ENCODE peak calls at places on chromosomes 16 and 17, in six cellular contexts. O is osteoblast, G is MM.1S, M is K562, V is SK-N-SH, P is GM23338. I is an unnamed sample.

GRCh38 chr16:50982808-50983207 is 168.3 kb downstream of the SALL1 start:
- DNase-seq in P (no peak), M (no peak), O (no peak), G (no peak), V (no peak), I (no peak)

GRCh38 chr16:69917739-69918138 is 33.4 kb upstream of the CLEC18A start:
- DNase-seq in O (peak; percentile 89), M (no peak), G (no peak), V (no peak), P (peak; percentile 86), I (peak; percentile 94)

GRCh38 chr16:71460246-71460645 is 1.8 kb downstream of the ZNF23 start:
- DNase-seq in G (no peak), O (no peak), V (no peak), M (no peak), P (no peak), I (peak; percentile 82)

GRCh38 chr16:66427451-66427860 is 361 bp downstream of the BEAN1 start:
- DNase-seq in O (no peak), G (no peak), V (no peak), P (peak; percentile 59), M (no peak), I (no peak)

GRCh38 chr16:7526736-7527135 is 194.1 kb downstream of the RBFOX1 start:
- DNase-seq in M (no peak), P (no peak), O (no peak), V (no peak), G (no peak), I (no peak)

GRCh38 chr16:14309001-14309886 is 238.1 kb downstream of the MRTFB start:
- DNase-seq in G (no peak), V (no peak), O (peak; percentile 75), M (no peak), P (peak; percentile 90), I (peak; percentile 31)

GRCh38 chr16:27712251-27712711 is 162.3 kb downstream of the KATNIP start:
- DNase-seq in O (no peak), M (no peak), P (no peak), V (no peak), G (no peak), I (no peak)

GRCh38 chr17:27756467-27757371 is 43.6 kb downstream of the NOS2 start:
- DNase-seq in P (peak; percentile 62), M (peak; percentile 47), G (peak; percentile 36), O (peak; percentile 80), V (peak; percentile 53), I (peak; percentile 48)

GRCh38 chr17:57085448-57086068 is 512 bp downstream of the AKAP1 start:
- DNase-seq in G (peak; percentile 53), O (peak; percentile 91), M (peak; percentile 83), P (peak; percentile 60), V (peak; percentile 89), I (peak; percentile 26)

GRCh38 chr17:72467841-72468653 is 347.2 kb downstream of the SOX9 start:
- DNase-seq in O (no peak), V (no peak), M (no peak), P (peak; percentile 50), G (no peak), I (peak; percentile 56)

GRCh38 chr17:48241131-48241591 is 133.6 kb downstream of the SNX11 start:
- DNase-seq in O (peak; percentile 43), M (peak; percentile 52), V (no peak), G (peak; percentile 78), P (no peak), I (peak; percentile 82)

GRCh38 chr16:23788653-23789052 is 33.8 kb downstream of the CHP2 start:
- DNase-seq in O (no peak), P (no peak), G (no peak), M (no peak), V (no peak), I (no peak)
- H3K27ac ChIP-seq in O (no peak overlapping the region), P (no peak overlapping the region), G (no peak overlapping the region), M (no peak overlapping the region), V (no peak overlapping the region), I (no peak overlapping the region)

GRCh38 chr16:86379505-86379846 is 130.9 kb upstream of the FOXF1 start:
- DNase-seq in G (no peak), V (no peak), P (no peak), O (peak; percentile 86), M (no peak), I (peak; percentile 73)
- H3K4me2 ChIP-seq in G (no peak overlapping the region), V (no peak overlapping the region), P (no peak overlapping the region), O (no peak overlapping the region), M (no peak overlapping the region), I (no peak overlapping the region)

DNA sequence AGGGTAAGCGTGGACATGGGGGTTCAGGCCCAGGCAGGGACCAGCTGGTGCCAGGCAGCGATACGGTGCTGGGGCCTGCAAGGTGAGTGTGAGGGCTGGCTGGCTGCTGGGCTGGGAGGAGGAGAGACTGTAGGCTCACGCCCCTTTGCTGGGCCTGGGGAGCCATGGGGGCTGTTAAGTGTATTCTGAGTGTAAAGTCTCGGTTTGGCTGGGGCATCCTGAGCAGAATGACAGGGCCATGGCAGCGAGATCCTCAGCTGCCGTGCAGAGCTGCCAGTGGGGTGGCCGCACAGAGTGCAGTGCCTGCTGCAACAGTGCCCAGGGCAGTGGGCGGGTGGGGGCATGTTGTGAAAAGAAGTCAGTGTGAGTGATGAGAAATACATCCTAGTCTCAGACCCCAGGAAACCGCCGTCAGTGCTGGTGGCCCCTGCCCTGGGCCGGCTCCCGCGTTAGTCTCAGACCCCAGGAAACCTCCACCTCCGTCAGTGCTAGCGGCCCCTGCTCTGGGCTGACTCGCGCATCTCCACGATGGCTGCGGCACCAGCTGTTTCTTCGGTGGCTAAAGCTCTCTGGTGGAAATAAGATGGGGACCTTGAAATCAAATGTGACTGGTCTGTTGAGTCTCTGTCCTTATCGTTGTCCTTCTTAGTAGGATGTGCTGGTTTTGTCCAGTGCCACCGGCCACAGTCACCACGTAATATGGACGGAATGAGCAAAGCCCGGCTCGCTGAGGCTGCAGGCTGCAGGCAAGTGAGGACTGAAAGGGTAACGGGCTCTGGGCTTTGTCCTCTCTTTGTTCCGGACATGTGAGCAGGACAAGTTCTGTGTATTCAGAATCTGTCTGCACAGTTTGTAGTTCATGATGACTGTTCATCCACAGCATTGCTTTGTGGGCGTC is 22.9 kb downstream of the ACSF3 start:
- DNase-seq in V (no peak), P (no peak), M (no peak), O (peak; percentile 62), G (no peak), I (no peak)
- H3K27ac ChIP-seq in V (no peak overlapping the region), P (no peak overlapping the region), M (no peak overlapping the region), O (no peak overlapping the region), G (peak overlapping the region; percentile 98), I (no peak overlapping the region)

DNA sequence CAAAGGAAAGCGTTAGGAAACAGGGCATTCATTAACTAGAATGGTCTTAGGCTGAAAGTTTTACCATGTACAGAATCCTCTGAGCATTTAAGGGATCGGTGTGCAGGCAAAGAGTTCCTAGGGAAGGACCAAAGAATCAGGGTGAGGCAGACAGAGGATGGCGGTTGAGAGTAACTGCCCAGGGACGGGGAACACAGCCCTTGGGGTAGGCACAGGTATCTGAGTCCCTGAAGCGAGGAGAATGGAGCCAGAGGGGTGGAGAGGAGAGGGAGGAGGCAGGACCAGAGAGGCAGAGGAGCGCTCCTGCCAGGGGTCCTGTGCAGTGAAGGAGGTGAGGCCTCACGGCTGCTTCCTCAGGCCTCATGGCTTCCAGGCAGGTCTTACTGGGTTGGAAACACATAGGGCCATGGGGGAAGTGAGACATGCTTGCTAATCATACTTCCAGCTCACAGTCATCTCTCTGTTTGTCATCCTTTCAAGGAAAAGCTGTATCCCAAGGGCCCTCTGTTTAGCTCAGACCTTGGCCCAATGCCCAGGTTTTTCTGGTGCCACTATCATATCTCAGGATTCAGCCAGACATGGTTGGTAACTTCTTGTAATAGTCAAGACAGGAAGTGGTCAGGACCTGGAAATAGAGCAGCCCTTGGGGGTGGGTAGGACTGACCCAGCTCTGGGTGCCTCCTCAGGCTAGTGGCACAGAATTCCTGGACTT is 13.8 kb upstream of the ITGB3 start:
- DNase-seq in V (peak; percentile 77), P (no peak), M (peak; percentile 32), G (peak; percentile 52), O (peak; percentile 98), I (peak; percentile 93)
- H3K4me2 ChIP-seq in V (peak overlapping the region; percentile 39), P (no peak overlapping the region), M (peak overlapping the region; percentile 51), G (peak overlapping the region; percentile 33), O (peak overlapping the region; percentile 57), I (no peak overlapping the region)

GRCh38 chr17:63699638-63700527 is at the start of gene LIMD2:
- DNase-seq in V (peak; percentile 99), G (no peak), M (peak; percentile 97), O (peak; percentile 95), P (peak; percentile 72), I (peak; percentile 37)

GRCh38 chr17:63696381-63696961 is 3.5 kb downstream of the LIMD2 start:
- DNase-seq in G (peak; percentile 20), V (peak; percentile 80), P (peak; percentile 90), O (peak; percentile 93), M (peak; percentile 48), I (peak; percentile 38)

GRCh38 chr17:63697341-63698286 is 2.3 kb downstream of the LIMD2 start:
- DNase-seq in P (peak; percentile 75), M (peak; percentile 40), V (peak; percentile 71), G (peak; percentile 72), O (peak; percentile 96), I (no peak)

GRCh38 chr17:63698886-63699637 is 863 bp downstream of the LIMD2 start:
- DNase-seq in P (peak; percentile 65), G (peak; percentile 33), V (no peak), M (no peak), O (peak; percentile 89), I (peak; percentile 47)

DNA sequence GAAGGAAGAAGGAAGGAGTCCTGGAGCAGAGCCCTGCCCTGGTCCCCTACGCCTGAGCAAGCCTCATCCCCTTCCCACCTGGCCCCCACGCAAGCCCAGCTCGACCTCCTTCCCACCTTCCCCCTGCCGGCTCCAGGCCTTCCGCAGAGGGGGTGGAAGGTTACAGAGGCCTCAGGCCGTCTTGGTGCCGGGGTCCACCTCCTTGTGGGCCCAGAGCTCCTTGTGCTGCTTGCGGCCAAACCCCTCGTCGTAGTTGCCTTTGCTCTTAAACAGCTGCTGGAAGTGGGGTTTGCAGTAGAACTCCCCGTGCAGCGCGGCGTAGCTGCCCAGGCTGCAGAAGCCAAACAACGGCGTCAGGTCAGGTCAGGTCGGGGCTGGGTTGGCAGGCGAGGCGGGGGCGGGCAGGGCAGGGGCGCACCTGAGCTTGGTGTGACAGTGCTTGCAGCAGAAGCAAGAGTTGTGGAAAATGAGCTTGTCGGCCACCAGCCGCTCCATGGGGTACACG is 1.5 kb downstream of the LIMD2 start:
- DNase-seq in G (peak; percentile 8), M (no peak), P (no peak), V (no peak), O (peak; percentile 85), I (no peak)
- H3K27ac ChIP-seq in G (no peak overlapping the region), M (no peak overlapping the region), P (no peak overlapping the region), V (peak overlapping the region; percentile 98), O (no peak overlapping the region), I (no peak overlapping the region)